ENCODE peak calls at places on chromosomes 3 and 15, in eight cellular contexts. L is tibial artery, F is HFFc6, E is Calu3, V is cardiac fibroblast, H is psoas muscle, G is uterus, N is RWPE1. K is an unnamed sample.

GRCh38 chr3:126394179-126394976 is at the start of gene CFAP100:
- DNase-seq in L (peak), F (no peak), E (no peak), V (peak), H (no peak), G (no peak), N (no peak), K (no peak)

GRCh38 chr15:96234109-96234892 is 96.2 kb upstream of the NR2F2 start:
- DNase-seq in L (peak), F (peak), E (peak), V (peak), H (peak), G (no peak), N (peak), K (no peak)

GRCh38 chr15:58243083-58243482 is 104.9 kb downstream of the AQP9 start:
- DNase-seq in L (no peak), F (no peak), E (no peak), V (no peak), H (no peak), G (no peak), N (no peak), K (no peak)

GRCh38 chr3:113183748-113184661 is 27.4 kb upstream of the BOC start:
- DNase-seq in L (no peak), F (no peak), E (no peak), V (peak), H (no peak), G (no peak), N (no peak), K (no peak)

GRCh38 chr3:128786434-128787020 is 60.5 kb downstream of the RAB7A start:
- DNase-seq in L (no peak), F (peak), E (no peak), V (peak), H (no peak), G (no peak), N (no peak), K (no peak)

GRCh38 chr15:48858401-48858800 is 19.5 kb upstream of the EID1 start:
- DNase-seq in L (no peak), F (peak), E (no peak), V (peak), H (no peak), G (no peak), N (no peak), K (no peak)

GRCh38 chr15:41278319-41278718 is 47.3 kb downstream of the CHP1 start:
- DNase-seq in L (no peak), F (no peak), E (no peak), V (no peak), H (no peak), G (no peak), N (no peak), K (no peak)

GRCh38 chr3:16897254-16897926 is 12.6 kb downstream of the PLCL2 start:
- DNase-seq in L (no peak), F (peak), E (no peak), V (peak), H (no peak), G (no peak), N (no peak), K (no peak)

GRCh38 chr3:129245141-129245540 is 4.3 kb upstream of the COPG1 start:
- DNase-seq in L (no peak), F (no peak), E (no peak), V (peak), H (no peak), G (no peak), N (peak), K (no peak)

GRCh38 chr3:107753494-107753893 is 230.7 kb downstream of the BBX start:
- DNase-seq in L (peak), F (peak), E (peak), V (peak), H (no peak), G (no peak), N (peak), K (no peak)

GRCh38 chr15:79064496-79064895 is 26.1 kb downstream of the RASGRF1 start:
- DNase-seq in L (no peak), F (no peak), E (no peak), V (no peak), H (no peak), G (no peak), N (no peak), K (no peak)

GRCh38 chr15:100873029-100873677 is 6.5 kb upstream of the ALDH1A3 start:
- DNase-seq in L (peak), F (peak), E (peak), V (peak), H (no peak), G (peak), N (peak), K (no peak)

GRCh38 chr15:56892651-56893348 is 25.6 kb upstream of the TCF12 start:
- DNase-seq in L (no peak), F (no peak), E (no peak), V (no peak), H (no peak), G (no peak), N (no peak), K (no peak)

DNA sequence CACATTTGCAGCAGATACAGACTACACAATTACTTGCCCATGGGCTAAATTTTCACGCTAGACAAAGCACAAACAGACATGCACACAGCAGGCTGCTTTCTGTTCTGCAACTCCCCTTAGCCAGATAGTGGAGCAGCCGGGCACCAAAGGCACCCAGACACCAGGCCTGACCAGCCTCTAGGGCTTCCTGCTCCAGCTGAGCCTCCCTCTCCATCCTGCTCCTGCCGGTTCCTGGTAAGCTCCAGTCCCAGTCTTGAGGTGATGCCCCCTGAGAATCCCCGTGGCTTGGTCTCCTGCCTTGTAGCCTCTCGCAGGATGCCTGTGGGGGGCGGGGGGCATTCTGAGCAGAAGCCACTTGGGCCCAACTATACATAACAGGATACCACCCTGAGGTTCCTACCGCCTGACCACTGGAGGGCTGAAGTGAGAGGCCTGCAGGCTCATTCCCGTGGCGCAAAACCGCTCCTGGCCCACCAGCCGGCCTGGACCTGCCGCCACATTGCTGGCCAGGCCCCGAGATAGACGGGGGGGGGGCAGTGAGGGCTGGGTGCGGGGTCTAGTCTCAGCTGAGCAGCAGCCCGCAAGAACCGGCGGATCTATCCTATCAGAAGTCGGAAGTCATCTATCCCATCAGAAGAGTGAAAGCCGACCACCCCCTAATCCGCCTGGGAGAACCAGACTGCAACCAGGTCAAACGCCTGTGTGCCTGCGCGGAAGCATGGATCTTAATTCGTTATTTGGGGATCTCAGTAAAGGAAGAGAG is 3.9 kb downstream of the FOXL2 start:
- DNase-seq in L (no peak), F (no peak), E (no peak), V (no peak), H (no peak), G (no peak), N (no peak), K (no peak)
- TF ChIP-seq CTCF in L (no peak), F (no peak), E (no peak), V (no peak), H (no peak), G (no peak), N (no peak), K (no peak)

GRCh38 chr3:75337226-75337900 is 326.8 kb upstream of the FRG2C start:
- DNase-seq in L (no peak), F (no peak), E (no peak), V (no peak), H (no peak), G (no peak), N (no peak), K (no peak)

GRCh38 chr3:75338342-75338741 is 325.8 kb upstream of the FRG2C start:
- DNase-seq in L (no peak), F (no peak), E (no peak), V (no peak), H (no peak), G (no peak), N (no peak), K (no peak)

GRCh38 chr3:75342425-75342824 is 321.7 kb upstream of the FRG2C start:
- DNase-seq in L (no peak), F (no peak), E (no peak), V (no peak), H (no peak), G (peak), N (no peak), K (no peak)

GRCh38 chr3:75341324-75342067 is 322.6 kb upstream of the FRG2C start:
- DNase-seq in L (no peak), F (no peak), E (no peak), V (peak), H (no peak), G (no peak), N (no peak), K (no peak)
- TF ChIP-seq CTCF in L (no peak), F (peak), E (no peak), V (no peak), H (no peak), G (no peak), N (no peak), K (no peak)

DNA sequence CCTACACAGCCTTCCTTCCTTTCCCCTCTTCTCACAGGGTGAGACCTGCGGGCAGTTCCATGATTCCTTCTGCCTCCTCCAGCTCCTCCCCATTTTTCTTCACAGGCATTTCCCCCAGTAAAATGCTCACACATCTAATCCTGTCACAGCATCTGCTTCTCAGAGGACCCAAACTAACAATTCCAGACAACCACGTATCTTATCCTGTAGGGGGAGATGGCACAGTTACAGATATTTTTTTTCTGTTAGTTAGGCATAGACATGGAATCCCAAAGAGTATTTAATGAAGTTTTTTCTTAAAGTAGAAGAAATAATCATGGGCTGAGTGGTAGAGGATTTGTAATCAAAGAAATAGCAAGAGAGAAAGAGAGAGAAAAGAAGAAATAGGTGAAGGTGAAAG is 373.1 kb upstream of the ADAMTS9 start:
- DNase-seq in L (no peak), F (no peak), E (no peak), V (no peak), H (no peak), G (no peak), N (no peak), K (no peak)
- TF ChIP-seq CTCF in L (no peak), F (no peak), E (no peak), V (no peak), H (no peak), G (no peak), N (no peak), K (no peak)

GRCh38 chr3:186487819-186488218 is 56.4 kb downstream of the CRYGS start:
- DNase-seq in L (no peak), F (no peak), E (no peak), V (no peak), H (no peak), G (no peak), N (no peak), K (no peak)
- TF ChIP-seq CTCF in L (no peak), F (no peak), E (no peak), V (no peak), H (peak), G (no peak), N (no peak), K (no peak)